ENCODE peak calls at places on chromosome 4, in four cellular contexts. U is OCI-LY7, V is GM23338, P is fibroblast of lung. C is an unnamed sample.

GRCh38 chr4:173273956-173274355 is 60.2 kb downstream of the HMGB2 start:
- DNase-seq in V (no peak), P (peak; percentile 93), U (no peak), C (no peak)

GRCh38 chr4:75950416-75950815 is 9.6 kb upstream of the NAAA start:
- DNase-seq in U (no peak), V (no peak), P (peak; percentile 60), C (no peak)

GRCh38 chr4:33297091-33297490 is 2576.9 kb downstream of the PCDH7 start:
- DNase-seq in P (no peak), U (no peak), V (no peak), C (no peak)

GRCh38 chr4:62709618-62710252 is 1509.6 kb downstream of the ADGRL3 start:
- DNase-seq in P (peak; percentile 58), U (peak; percentile 15), V (peak; percentile 67), C (no peak)

GRCh38 chr4:8672486-8672885 is 79.9 kb downstream of the CPZ start:
- DNase-seq in V (no peak), P (no peak), U (no peak), C (no peak)

GRCh38 chr4:165518024-165518616 is 139.3 kb downstream of the CPE start:
- DNase-seq in U (no peak), V (no peak), P (no peak), C (no peak)

GRCh38 chr4:39029752-39030694 is 2.2 kb downstream of the TMEM156 start:
- DNase-seq in V (no peak), P (no peak), U (peak; percentile 71), C (no peak)

GRCh38 chr4:41141910-41142309 is 72.4 kb downstream of the APBB2 start:
- DNase-seq in V (no peak), P (peak; percentile 97), U (no peak), C (no peak)

GRCh38 chr4:122827899-122828601 is 1.4 kb downstream of the FGF2 start:
- DNase-seq in U (peak; percentile 39), P (peak; percentile 74), V (peak; percentile 95), C (no peak)

GRCh38 chr4:37068580-37068979 is 176.0 kb upstream of the NWD2 start:
- DNase-seq in V (peak; percentile 68), U (peak; percentile 3), P (no peak), C (no peak)

GRCh38 chr4:110615366-110616161 is 7.3 kb downstream of the PITX2 start:
- DNase-seq in P (no peak), V (peak; percentile 82), U (no peak), C (no peak)
- H3K4me3 ChIP-seq in P (no peak overlapping the region), V (peak overlapping the region; percentile 53), U (no peak overlapping the region), C (no peak overlapping the region)

GRCh38 chr4:74262522-74262921 is 45.7 kb upstream of the EPGN start:
- DNase-seq in V (no peak), P (no peak), U (no peak), C (no peak)

DNA sequence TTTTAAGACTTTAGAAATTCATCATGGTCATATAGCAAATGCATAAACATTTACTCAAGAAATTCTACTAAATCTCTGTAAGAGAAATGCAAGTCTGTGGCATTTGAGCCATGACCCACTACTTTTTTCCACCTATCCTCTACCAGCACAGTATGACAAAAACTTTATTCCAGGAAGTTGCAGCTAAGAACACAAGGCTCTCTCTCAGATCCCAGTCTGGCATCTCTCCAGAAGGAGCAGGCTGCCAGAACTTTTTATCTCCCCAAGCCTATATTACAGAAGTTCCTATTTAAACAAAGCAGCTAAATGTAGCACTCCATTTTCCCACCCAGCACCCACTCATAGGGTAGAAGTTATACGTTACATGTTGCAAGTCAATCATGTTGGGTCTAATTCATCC is 49.3 kb upstream of the EPGN start:
- DNase-seq in U (no peak), V (no peak), P (peak; percentile 47), C (no peak)
- H3K4me1 ChIP-seq in U (no peaks in the 10 kb centered on the region), V (no peaks in the 10 kb centered on the region), P (no peaks in the 10 kb centered on the region), C (peaks cover 5% of the 10 kb centered on the region)

GRCh38 chr4:6267573-6267972 is 2.1 kb upstream of the WFS1 start:
- DNase-seq in P (no peak), V (no peak), U (peak; percentile 54), C (no peak)

GRCh38 chr4:6270691-6271121 is 1.1 kb downstream of the WFS1 start:
- DNase-seq in V (no peak), P (peak; percentile 51), U (no peak), C (no peak)

GRCh38 chr4:6269651-6270511 is at the start of gene WFS1:
- DNase-seq in P (peak; percentile 98), V (peak; percentile 98), U (peak; percentile 98), C (peak; percentile 99)

GRCh38 chr4:6268650-6269399 is 825 bp upstream of the WFS1 start:
- DNase-seq in V (peak; percentile 24), P (no peak), U (peak; percentile 50), C (no peak)

DNA sequence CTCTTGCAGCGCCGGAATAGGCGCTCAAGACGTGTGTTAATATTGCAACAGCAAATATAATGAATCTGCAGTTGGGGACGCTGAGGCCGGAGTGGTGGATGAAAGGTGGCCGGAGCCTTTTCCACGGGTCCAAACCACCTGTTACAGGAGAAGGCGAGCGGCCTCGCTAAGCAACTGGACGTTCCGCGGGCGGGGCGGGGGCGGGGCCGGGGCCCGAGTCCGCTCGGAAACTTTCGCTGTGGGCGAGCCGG is 325 bp upstream of the WFS1 start:
- DNase-seq in P (no peak), V (no peak), U (no peak), C (no peak)
- H3K4me3 ChIP-seq in P (peak overlapping the region; percentile 26), V (peak overlapping the region; percentile 73), U (peak overlapping the region; percentile 82), C (peak overlapping the region; percentile 80)

GRCh38 chr4:143292858-143293257 is 43.8 kb upstream of the GAB1 start:
- DNase-seq in P (no peak), V (no peak), U (no peak), C (no peak)

GRCh38 chr4:143296397-143297067 is 40.1 kb upstream of the GAB1 start:
- DNase-seq in U (no peak), V (no peak), P (no peak), C (no peak)

GRCh38 chr4:143291334-143291733 is 45.3 kb upstream of the GAB1 start:
- DNase-seq in P (no peak), V (no peak), U (no peak), C (no peak)

GRCh38 chr4:143294310-143294709 is 42.4 kb upstream of the GAB1 start:
- DNase-seq in V (no peak), U (no peak), P (peak; percentile 84), C (peak; percentile 6)

GRCh38 chr4:143294710-143295109 is 42.0 kb upstream of the GAB1 start:
- DNase-seq in V (no peak), U (no peak), P (peak; percentile 29), C (no peak)
- H3K4me1 ChIP-seq in V (no peaks in the 10 kb centered on the region), U (no peaks in the 10 kb centered on the region), P (peaks cover 6% of the 10 kb centered on the region), C (no peaks in the 10 kb centered on the region)

C was measured in gastrocnemius medialis.